ENCODE peak calls at places on chromosomes 6 and 20, in eight cellular contexts. S is foreskin fibroblast, W is cardiac fibroblast, M is tibial artery, I is neural crest cell, D is D721Med, Z is neural progenitor cell, E is endodermal cell. R is an unnamed sample.

GRCh38 chr6:163352966-163353365 is 61.6 kb upstream of the QKI start:
- DNase-seq in S (no peak), W (no peak), M (no peak), I (no peak), D (no peak), Z (no peak), E (no peak), R (no peak)

GRCh38 chr20:49303211-49303610 is 25.4 kb upstream of the ZNFX1 start:
- DNase-seq in S (no peak), W (peak; percentile 74), M (no peak), I (no peak), D (no peak), Z (no peak), E (no peak), R (peak; percentile 61)

GRCh38 chr6:84897874-84898635 is 133.7 kb upstream of the TBX18 start:
- DNase-seq in S (peak; percentile 80), W (peak; percentile 79), M (no peak), I (no peak), D (no peak), Z (no peak), E (no peak), R (peak; percentile 23)

GRCh38 chr6:138605958-138606357 is 106.7 kb upstream of the NHSL1 start:
- DNase-seq in S (no peak), W (no peak), M (no peak), I (no peak), D (no peak), Z (no peak), E (no peak), R (no peak)

GRCh38 chr6:21748343-21749063 is 155.0 kb downstream of the SOX4 start:
- DNase-seq in S (no peak), W (peak; percentile 53), M (no peak), I (no peak), D (no peak), Z (no peak), E (no peak), R (no peak)

GRCh38 chr20:34058831-34059230 is 53.2 kb downstream of the EIF2S2 start:
- DNase-seq in S (no peak), W (no peak), M (no peak), I (no peak), D (no peak), Z (no peak), E (no peak), R (no peak)

GRCh38 chr6:136593748-136594490 is 43.7 kb upstream of the MAP7 start:
- DNase-seq in S (peak; percentile 96), W (peak; percentile 97), M (no peak), I (no peak), D (no peak), Z (no peak), E (no peak), R (peak; percentile 99)

GRCh38 chr20:22586645-22587310 is 2.4 kb upstream of the FOXA2 start:
- DNase-seq in S (no peak), W (peak; percentile 10), M (no peak), I (no peak), D (no peak), Z (peak; percentile 84), E (peak; percentile 92), R (no peak)

GRCh38 chr20:11807070-11807741 is 110.5 kb upstream of the BTBD3 start:
- DNase-seq in S (peak; percentile 75), W (peak; percentile 82), M (no peak), I (no peak), D (no peak), Z (no peak), E (no peak), R (peak; percentile 84)

GRCh38 chr20:669573-669972 is 6.0 kb downstream of the SCRT2 start:
- DNase-seq in S (no peak), W (no peak), M (no peak), I (no peak), D (no peak), Z (no peak), E (no peak), R (no peak)

GRCh38 chr6:72216222-72217106 is 330.1 kb downstream of the RIMS1 start:
- DNase-seq in S (no peak), W (no peak), M (no peak), I (no peak), D (no peak), Z (no peak), E (no peak), R (no peak)

GRCh38 chr6:113076817-113077216 is 729.7 kb downstream of the RFPL4B start:
- DNase-seq in S (no peak), W (no peak), M (no peak), I (no peak), D (no peak), Z (no peak), E (no peak), R (no peak)

GRCh38 chr6:54988576-54988975 is 142.0 kb downstream of the FAM83B start:
- DNase-seq in S (no peak), W (no peak), M (no peak), I (no peak), D (no peak), Z (no peak), E (no peak), R (no peak)

GRCh38 chr20:63183422-63184146 is 32.3 kb downstream of the YTHDF1 start:
- DNase-seq in S (no peak), W (peak; percentile 32), M (no peak), I (peak; percentile 46), D (no peak), Z (peak; percentile 74), E (peak; percentile 92), R (no peak)

GRCh38 chr6:43402819-43403218 is 24.5 kb upstream of the ABCC10 start:
- DNase-seq in S (no peak), W (no peak), M (no peak), I (no peak), D (no peak), Z (no peak), E (no peak), R (peak; percentile 16)
- TF ChIP-seq CTCF in S (peak; percentile 3), W (no peak), M (no peak), I (no peak), D (no peak), Z (no peak), E (peak; percentile 28), R (peak; percentile 20)

DNA sequence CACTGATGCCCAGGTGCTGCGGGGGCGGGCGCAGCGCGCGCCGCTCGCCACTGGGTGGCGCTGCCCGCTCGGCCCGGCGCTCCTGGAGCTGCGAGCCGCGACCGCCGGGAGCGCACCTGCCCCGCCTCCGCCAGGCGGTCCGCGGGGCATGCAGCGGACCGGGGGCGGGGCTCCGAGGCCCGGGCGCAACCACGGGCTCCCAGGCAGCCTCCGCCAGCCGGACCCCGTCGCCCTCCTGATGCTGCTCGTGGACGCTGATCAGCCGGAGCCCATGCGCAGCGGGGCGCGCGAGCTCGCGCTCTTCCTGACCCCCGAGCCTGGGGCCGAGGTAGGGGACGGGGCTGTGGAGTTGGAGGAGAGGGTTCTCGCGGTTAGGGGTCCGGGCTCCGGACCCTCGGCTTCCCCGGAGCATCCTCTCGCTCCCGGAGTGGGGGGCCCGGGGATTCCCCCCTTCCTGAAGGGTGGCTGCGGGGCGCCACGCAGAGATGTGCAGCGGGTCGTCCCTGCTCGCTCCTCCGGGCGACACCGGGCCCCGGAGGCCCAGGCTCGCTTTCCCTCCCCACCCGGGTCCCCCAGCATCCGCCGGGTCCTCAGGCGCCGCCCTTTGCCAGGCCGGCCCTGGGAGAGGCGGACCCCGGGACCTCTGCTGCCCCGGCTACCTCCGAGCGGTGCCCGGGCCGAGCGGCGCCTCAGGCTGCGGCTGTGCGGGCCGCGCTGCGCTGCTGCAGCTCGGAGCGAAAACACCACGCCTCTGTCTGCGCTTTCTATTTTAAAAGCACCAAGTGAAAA is at the start of gene BCAS4:
- DNase-seq in S (peak; percentile 85), W (peak; percentile 83), M (peak; percentile 85), I (peak; percentile 71), D (peak; percentile 81), Z (peak; percentile 95), E (peak; percentile 95), R (peak; percentile 64)
- TF ChIP-seq CTCF in S (no peak), W (peak; percentile 50), M (peak; percentile 99), I (peak; percentile 92), D (peak; percentile 72), Z (peak; percentile 72), E (peak; percentile 88), R (peak; percentile 89)

GRCh38 chr6:159217595-159218275 is 48.5 kb downstream of the FNDC1 start:
- DNase-seq in S (peak; percentile 44), W (peak; percentile 49), M (no peak), I (peak; percentile 57), D (no peak), Z (peak; percentile 82), E (peak; percentile 90), R (peak; percentile 55)
- TF ChIP-seq CTCF in S (peak; percentile 52), W (no peak), M (peak; percentile 46), I (peak; percentile 57), D (peak; percentile 52), Z (peak; percentile 68), E (peak; percentile 74), R (peak; percentile 67)

GRCh38 chr6:5746392-5747140 is 260.2 kb downstream of the NRN1 start:
- DNase-seq in S (peak; percentile 32), W (no peak), M (no peak), I (no peak), D (no peak), Z (peak; percentile 63), E (peak; percentile 88), R (no peak)
- TF ChIP-seq CTCF in S (peak; percentile 40), W (no peak), M (no peak), I (peak; percentile 27), D (peak; percentile 40), Z (peak; percentile 66), E (peak; percentile 73), R (peak; percentile 37)

GRCh38 chr6:95686272-95686671 is 108.9 kb downstream of the MANEA start:
- DNase-seq in S (no peak), W (no peak), M (no peak), I (no peak), D (no peak), Z (no peak), E (no peak), R (no peak)
- TF ChIP-seq CTCF in S (no peak), W (no peak), M (no peak), I (no peak), D (no peak), Z (no peak), E (peak; percentile 31), R (no peak)

DNA sequence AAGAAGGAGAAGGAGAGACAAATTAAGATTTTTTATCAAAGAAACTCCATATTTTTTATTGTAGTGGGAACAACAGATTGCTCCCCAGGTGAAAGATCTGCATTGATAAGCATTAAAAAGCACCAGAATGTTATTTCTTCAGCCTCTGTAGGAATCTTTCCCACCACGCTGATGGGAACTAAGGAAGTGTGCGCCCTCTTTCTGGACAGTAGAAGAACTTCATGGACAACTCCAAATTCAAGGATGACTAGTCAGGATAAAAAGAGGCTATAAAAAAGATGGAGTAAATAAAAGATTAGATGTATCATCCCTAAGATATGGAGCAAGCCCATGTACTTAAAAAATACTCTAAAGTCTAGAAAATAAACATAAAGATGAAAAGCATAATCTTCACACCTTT is 45.8 kb upstream of the PAK5 start:
- DNase-seq in S (no peak), W (no peak), M (no peak), I (no peak), D (no peak), Z (no peak), E (no peak), R (no peak)
- TF ChIP-seq CTCF in S (no peak), W (no peak), M (no peak), I (no peak), D (peak; percentile 24), Z (no peak), E (peak; percentile 59), R (no peak)

R was measured in HFFc6.